ENCODE peak calls at places on chromosomes 2 and 18, in six cellular contexts. F is GM12864, U is kidney epithelial cell, O is fibroblast of pulmonary artery, Z is HCT116, X is choroid plexus epithelial cell. Q is an unnamed sample.

GRCh38 chr2:73939419-73939818 is 12.7 kb downstream of the DGUOK start:
- DNase-seq in X (peak), U (no peak), O (peak), Z (no peak), F (no peak), Q (no peak)

GRCh38 chr18:41745166-41746049 is 209.6 kb upstream of the PIK3C3 start:
- DNase-seq in Z (no peak), O (peak), F (no peak), U (no peak), X (peak), Q (peak)

GRCh38 chr18:63070750-63071502 is 248.6 kb downstream of the BCL2 start:
- DNase-seq in F (no peak), X (no peak), Z (no peak), U (no peak), O (no peak), Q (no peak)

GRCh38 chr2:108786354-108787208 is at the start of gene CCDC138:
- DNase-seq in Z (peak), O (peak), F (peak), U (peak), X (peak), Q (peak)

GRCh38 chr2:72153026-72153791 is 5.5 kb upstream of the CYP26B1 start:
- DNase-seq in X (no peak), F (no peak), O (no peak), Z (no peak), U (no peak), Q (no peak)

GRCh38 chr2:9660781-9661180 is 30.0 kb upstream of the YWHAQ start:
- DNase-seq in X (no peak), Z (no peak), U (no peak), F (no peak), O (no peak), Q (no peak)

GRCh38 chr2:59804662-59805258 is 748.7 kb downstream of the BCL11A start:
- DNase-seq in X (no peak), F (no peak), Z (no peak), U (no peak), O (no peak), Q (no peak)

GRCh38 chr2:62158444-62159121 is 37.3 kb upstream of the B3GNT2 start:
- DNase-seq in X (no peak), O (no peak), U (no peak), Z (no peak), F (no peak), Q (no peak)

GRCh38 chr18:44107187-44107586 is 573.5 kb upstream of the SETBP1 start:
- DNase-seq in X (peak), Z (no peak), O (peak), F (no peak), U (peak), Q (no peak)

GRCh38 chr2:217797170-217797569 is 205.6 kb downstream of the TNS1 start:
- DNase-seq in F (no peak), X (no peak), O (no peak), Z (no peak), U (no peak), Q (no peak)

GRCh38 chr18:4106407-4107033 is 348.6 kb downstream of the DLGAP1 start:
- DNase-seq in X (peak), F (peak), Z (peak), O (peak), U (peak), Q (peak)

GRCh38 chr2:174336403-174337336 is 1.9 kb downstream of the SP9 start:
- DNase-seq in Z (peak), U (no peak), F (no peak), X (no peak), O (no peak), Q (peak)

GRCh38 chr2:148122788-148123187 is 101.9 kb downstream of the MBD5 start:
- DNase-seq in Z (no peak), F (no peak), U (peak), O (no peak), X (peak), Q (no peak)

GRCh38 chr18:51195602-51196115 is 1.8 kb downstream of the MEX3C start:
- DNase-seq in O (peak), U (peak), X (peak), Z (peak), F (no peak), Q (peak)

GRCh38 chr2:88209526-88210131 is 39.5 kb downstream of the THNSL2 start:
- DNase-seq in F (no peak), O (no peak), X (no peak), U (no peak), Z (no peak), Q (no peak)

GRCh38 chr18:45270289-45270771 is 344.9 kb upstream of the SLC14A2 start:
- DNase-seq in U (no peak), X (no peak), O (no peak), F (no peak), Z (no peak), Q (no peak)

GRCh38 chr18:36623681-36624080 is 205.1 kb downstream of the TPGS2 start:
- DNase-seq in X (no peak), O (no peak), F (no peak), Z (no peak), U (no peak), Q (no peak)

GRCh38 chr2:73701968-73702665 is 35.0 kb downstream of the TPRKB start:
- DNase-seq in O (no peak), X (no peak), U (no peak), Z (no peak), F (no peak), Q (no peak)

GRCh38 chr2:20164061-20164733 is 60.7 kb downstream of the SDC1 start:
- DNase-seq in Z (no peak), X (no peak), U (no peak), O (peak), F (no peak), Q (no peak)

GRCh38 chr2:127067620-127068350 is 39.2 kb downstream of the BIN1 start:
- DNase-seq in O (peak), X (peak), F (no peak), U (no peak), Z (peak), Q (peak)

GRCh38 chr2:105746177-105747080 is 1.7 kb downstream of the NCK2 start:
- DNase-seq in Z (no peak), O (no peak), U (no peak), F (peak), X (no peak), Q (peak)

GRCh38 chr2:53473236-53473635 is 294.4 kb upstream of the CHAC2 start:
- DNase-seq in U (no peak), X (no peak), O (peak), F (no peak), Z (no peak), Q (no peak)

GRCh38 chr2:212484563-212485080 is 54.0 kb downstream of the ERBB4 start:
- DNase-seq in O (no peak), Z (no peak), U (no peak), F (no peak), X (no peak), Q (no peak)

GRCh38 chr2:174776223-174776622 is 12.0 kb upstream of the CHRNA1 start:
- DNase-seq in O (no peak), U (no peak), X (no peak), F (no peak), Z (no peak), Q (no peak)

GRCh38 chr2:98730053-98730850 is 680 bp downstream of the MGAT4A start:
- DNase-seq in O (no peak), X (no peak), F (no peak), U (no peak), Z (no peak), Q (peak)

GRCh38 chr2:98731709-98732349 is 897 bp upstream of the MGAT4A start:
- DNase-seq in X (no peak), F (no peak), U (no peak), Z (no peak), O (no peak), Q (no peak)

GRCh38 chr2:98729652-98730051 is 1.3 kb downstream of the MGAT4A start:
- DNase-seq in F (no peak), Z (no peak), O (no peak), X (no peak), U (no peak), Q (no peak)

GRCh38 chr2:98732430-98733051 is 1.6 kb upstream of the MGAT4A start:
- DNase-seq in X (no peak), O (no peak), F (no peak), Z (no peak), U (no peak), Q (no peak)

DNA sequence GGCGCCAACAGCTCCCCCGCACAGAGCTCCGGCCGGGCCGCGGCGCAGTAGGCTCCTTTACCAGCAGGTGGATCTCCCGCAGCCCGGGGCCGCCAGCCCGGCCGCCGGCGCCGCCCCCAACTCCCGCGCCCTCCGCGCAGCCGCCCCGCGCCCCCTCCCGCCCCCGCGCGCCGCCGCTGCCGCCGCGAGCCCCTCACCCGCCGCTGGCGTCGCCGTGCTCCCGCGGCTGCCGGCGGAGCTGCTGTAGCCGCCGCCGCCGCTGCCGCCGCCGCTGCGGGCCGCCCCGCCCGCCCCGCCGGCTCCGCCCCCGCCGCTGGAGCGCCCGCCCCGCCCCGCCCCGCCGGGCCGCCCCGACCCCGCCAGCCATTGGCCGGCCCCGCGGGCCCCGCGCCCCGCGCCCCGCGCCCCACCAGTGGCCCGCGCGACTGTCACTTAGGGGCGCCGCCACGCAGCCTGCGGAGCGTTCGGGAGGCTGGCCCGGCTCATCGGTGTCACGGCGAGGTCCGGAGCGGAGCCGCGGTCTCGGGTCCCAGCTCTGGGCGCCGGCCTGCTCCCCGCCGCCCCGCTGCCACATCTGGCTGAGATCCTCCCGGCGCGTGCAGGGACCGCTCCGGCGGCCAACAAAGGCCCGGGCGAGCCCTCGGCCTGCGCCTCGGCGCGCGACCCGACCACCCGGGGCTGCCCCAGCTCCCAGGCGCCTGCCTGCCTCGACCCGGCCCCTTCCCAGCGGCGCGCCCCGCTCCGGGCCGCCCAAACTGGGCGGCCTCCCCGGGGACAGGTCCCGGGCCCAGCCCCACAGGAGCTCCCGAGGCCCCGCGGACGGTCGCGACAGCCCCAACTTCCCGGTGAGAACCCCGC is at the start of gene MGAT4A:
- DNase-seq in Z (no peak), F (no peak), O (peak), U (no peak), X (peak), Q (peak)
- TF ChIP-seq CTCF in Z (peak), F (peak), O (no peak), U (no peak), X (peak), Q (no peak)

GRCh38 chr2:170882758-170883157 is 46.3 kb upstream of the GORASP2 start:
- DNase-seq in U (no peak), X (no peak), F (no peak), O (no peak), Z (no peak), Q (no peak)

GRCh38 chr2:170886391-170886790 is 42.7 kb upstream of the GORASP2 start:
- DNase-seq in U (peak), F (no peak), O (peak), X (peak), Z (no peak), Q (no peak)

GRCh38 chr2:170887496-170888265 is 41.4 kb upstream of the GORASP2 start:
- DNase-seq in X (no peak), O (no peak), F (no peak), U (no peak), Z (no peak), Q (no peak)

GRCh38 chr2:170883683-170884082 is 45.4 kb upstream of the GORASP2 start:
- DNase-seq in X (no peak), Z (no peak), U (peak), F (no peak), O (no peak), Q (no peak)

DNA sequence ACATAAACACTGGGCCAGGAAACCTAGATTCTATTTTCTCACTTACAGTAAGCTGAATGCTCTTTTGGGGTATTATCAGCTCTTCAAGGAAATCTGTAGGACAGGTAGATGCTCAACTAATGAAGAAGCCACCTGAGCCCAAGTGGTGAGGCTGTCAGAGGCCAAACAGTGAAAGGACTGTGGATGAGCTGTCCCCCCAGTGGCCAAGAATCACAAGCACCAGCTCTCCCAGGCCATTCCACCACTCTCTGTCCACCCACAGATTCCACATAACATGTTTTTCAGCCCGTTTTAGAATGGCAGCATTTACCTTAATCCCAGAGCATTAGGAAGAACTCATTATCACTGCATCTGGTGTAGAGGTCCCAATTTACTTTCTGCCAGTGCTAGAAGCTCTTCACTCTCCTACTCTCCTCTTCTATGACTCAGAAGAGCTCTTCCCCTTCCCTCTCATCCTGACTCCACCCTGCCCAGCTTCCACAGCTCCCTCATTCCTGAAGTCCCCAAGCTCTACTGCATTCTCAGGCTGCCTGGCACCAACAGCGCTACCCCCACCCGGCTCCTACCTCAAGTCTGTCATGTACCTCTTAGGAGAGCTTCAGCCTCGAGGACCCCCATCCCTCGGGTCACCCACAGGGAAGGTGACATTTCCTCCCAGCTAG is 43.8 kb upstream of the GORASP2 start:
- DNase-seq in O (no peak), F (no peak), X (no peak), U (no peak), Z (no peak), Q (no peak)
- TF ChIP-seq CTCF in O (no peak), F (no peak), X (no peak), U (no peak), Z (peak), Q (no peak)

DNA sequence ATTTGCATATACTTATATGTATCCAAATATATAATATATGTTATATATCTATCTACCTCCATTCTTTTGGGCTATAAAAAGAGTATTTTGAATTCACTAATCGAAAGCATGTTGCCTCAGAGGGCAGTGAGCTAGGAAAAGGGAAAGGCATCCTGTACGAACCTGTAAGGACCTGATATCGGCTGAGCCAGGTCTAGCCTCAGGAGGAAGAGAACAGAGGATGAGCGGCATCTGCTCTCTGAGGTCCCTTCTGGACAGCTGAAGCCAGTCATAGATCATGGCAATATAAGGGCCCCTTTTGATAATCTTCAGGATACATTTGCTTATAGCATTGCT is 166.2 kb upstream of the STK17B start:
- DNase-seq in Z (no peak), U (no peak), F (no peak), O (no peak), X (no peak), Q (no peak)
- TF ChIP-seq CTCF in Z (no peak), U (no peak), F (no peak), O (no peak), X (no peak), Q (no peak)

GRCh38 chr2:216594081-216594480 is 39.1 kb upstream of the IGFBP2 start:
- DNase-seq in X (peak), Z (no peak), F (no peak), U (no peak), O (no peak), Q (no peak)
- TF ChIP-seq CTCF in X (no peak), Z (no peak), F (no peak), U (no peak), O (no peak), Q (no peak)

DNA sequence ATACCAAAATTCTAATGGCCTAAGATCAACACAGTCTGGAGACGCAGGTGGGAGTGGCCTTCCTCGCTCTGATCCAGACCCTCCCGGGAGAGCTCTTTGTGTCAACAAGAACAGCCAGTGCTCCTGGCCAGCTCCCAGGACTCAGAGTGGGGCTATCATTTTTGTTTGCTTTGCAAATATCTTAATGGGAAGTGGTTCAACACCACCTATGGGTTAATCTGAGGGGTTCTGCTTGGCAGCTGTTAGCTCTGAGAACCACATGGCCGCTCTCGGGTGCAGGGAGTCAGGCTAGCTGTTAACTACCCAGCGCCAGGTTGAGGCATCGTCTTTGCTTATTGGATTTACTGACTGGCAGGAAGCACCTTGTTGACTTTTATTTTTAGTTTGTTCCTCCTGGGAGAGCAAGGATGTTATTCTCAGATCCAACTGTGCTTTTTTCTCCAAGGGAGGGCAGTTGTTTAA is 184.8 kb upstream of the SP5 start:
- DNase-seq in X (peak), Z (no peak), U (peak), F (no peak), O (peak), Q (peak)
- TF ChIP-seq CTCF in X (peak), Z (no peak), U (no peak), F (no peak), O (no peak), Q (no peak)

GRCh38 chr2:220533485-220533884 is 906.1 kb downstream of the SLC4A3 start:
- DNase-seq in X (peak), U (no peak), Z (peak), O (peak), F (no peak), Q (no peak)
- TF ChIP-seq CTCF in X (peak), U (peak), Z (peak), O (peak), F (peak), Q (peak)

GRCh38 chr2:120552079-120552478 is 183.6 kb upstream of the GLI2 start:
- DNase-seq in O (no peak), Z (no peak), U (no peak), X (no peak), F (no peak), Q (no peak)

GRCh38 chr2:120551540-120551939 is 184.1 kb upstream of the GLI2 start:
- DNase-seq in Z (no peak), F (no peak), U (no peak), O (peak), X (peak), Q (no peak)

GRCh38 chr2:120554625-120555032 is 181.0 kb upstream of the GLI2 start:
- DNase-seq in Z (no peak), F (no peak), U (no peak), O (no peak), X (no peak), Q (no peak)

GRCh38 chr2:120550893-120551446 is 184.7 kb upstream of the GLI2 start:
- DNase-seq in U (no peak), O (no peak), F (no peak), X (no peak), Z (no peak), Q (no peak)

DNA sequence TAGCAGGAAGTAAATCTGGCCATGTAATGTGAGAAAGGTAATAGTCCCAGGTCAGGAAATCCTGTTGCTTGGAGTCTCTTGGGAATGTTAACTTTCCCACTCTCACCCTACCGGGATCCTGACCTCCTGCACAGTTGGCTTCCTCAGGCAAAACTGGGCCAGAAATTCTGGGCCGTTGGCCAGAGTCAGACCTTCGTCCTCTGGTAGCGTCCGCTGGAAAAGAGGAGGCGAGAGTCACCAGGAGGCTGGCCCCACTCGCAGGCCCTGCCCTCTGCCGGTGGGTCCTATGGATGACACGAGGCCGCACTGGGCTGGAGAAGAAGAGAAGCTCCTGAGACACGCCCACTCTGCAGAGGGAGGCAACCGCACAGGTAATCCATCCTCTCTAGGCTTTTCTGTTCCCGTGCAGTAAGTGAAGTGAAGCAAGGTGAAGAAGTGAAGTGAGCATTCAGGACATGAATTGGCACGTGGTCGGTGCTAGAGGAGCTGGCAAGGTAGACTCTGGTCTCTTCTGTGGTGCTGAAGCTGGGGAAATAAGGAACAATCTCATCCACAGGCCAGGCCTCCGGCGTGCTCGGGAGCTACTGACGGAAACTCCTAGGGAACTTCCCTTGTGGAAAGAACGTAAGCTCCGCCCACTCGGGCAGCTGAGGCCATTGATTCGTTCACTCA is 182.7 kb upstream of the GLI2 start:
- DNase-seq in U (no peak), F (no peak), O (peak), Z (peak), X (peak), Q (peak)
- TF ChIP-seq CTCF in U (peak), F (peak), O (peak), Z (peak), X (peak), Q (peak)